ENCODE peak calls at places on chromosome 16, in seven cellular contexts. One of them, this sample, is unnamed.

GRCh38 chr16:72092832-72093447 is 480 bp downstream of the TXNL4B start:
- DNase-seq in stimulated activated CD4-positive, alpha-beta T cell treated with anti-CD3 and anti-CD28 coated beads, Interleukin-4, amount 100 ng/mL, for 48 hours: no peak
- DNase-seq in activated naive CD8-positive, alpha-beta T cell treated with anti-CD3 and anti-CD28 coated beads, Interleukin-2, amount 50 U/mL, for 16 hours: no peak
- DNase-seq in Daoy: peak; percentile 47
- DNase-seq in H54: peak; percentile 33
- DNase-seq in nephron progenitor cell: peak; percentile 23
- DNase-seq in substantia nigra: no peak
- DNase-seq in this sample: peak; percentile 54

GRCh38 chr16:84048306-84048705 is 5.7 kb upstream of the SLC38A8 start:
- DNase-seq in H54: no peak
- DNase-seq in stimulated activated CD4-positive, alpha-beta T cell treated with anti-CD3 and anti-CD28 coated beads, Interleukin-4, amount 100 ng/mL, for 48 hours: no peak
- DNase-seq in Daoy: no peak
- DNase-seq in activated naive CD8-positive, alpha-beta T cell treated with anti-CD3 and anti-CD28 coated beads, Interleukin-2, amount 50 U/mL, for 16 hours: no peak
- DNase-seq in substantia nigra: no peak
- DNase-seq in nephron progenitor cell: no peak
- DNase-seq in this sample: no peak

GRCh38 chr16:85862476-85863383 is 36.2 kb upstream of the IRF8 start:
- DNase-seq in stimulated activated CD4-positive, alpha-beta T cell treated with anti-CD3 and anti-CD28 coated beads, Interleukin-4, amount 100 ng/mL, for 48 hours: no peak
- DNase-seq in activated naive CD8-positive, alpha-beta T cell treated with anti-CD3 and anti-CD28 coated beads, Interleukin-2, amount 50 U/mL, for 16 hours: no peak
- DNase-seq in Daoy: no peak
- DNase-seq in H54: no peak
- DNase-seq in nephron progenitor cell: no peak
- DNase-seq in substantia nigra: no peak
- DNase-seq in this sample: no peak

GRCh38 chr16:81523387-81524115 is 78.9 kb downstream of the CMIP start:
- DNase-seq in activated naive CD8-positive, alpha-beta T cell treated with anti-CD3 and anti-CD28 coated beads, Interleukin-2, amount 50 U/mL, for 16 hours: no peak
- DNase-seq in stimulated activated CD4-positive, alpha-beta T cell treated with anti-CD3 and anti-CD28 coated beads, Interleukin-4, amount 100 ng/mL, for 48 hours: no peak
- DNase-seq in substantia nigra: no peak
- DNase-seq in H54: peak; percentile 85
- DNase-seq in Daoy: peak; percentile 88
- DNase-seq in nephron progenitor cell: no peak
- DNase-seq in this sample: no peak

GRCh38 chr16:48123104-48123788 is 32.5 kb downstream of the ABCC12 start:
- DNase-seq in substantia nigra: no peak
- DNase-seq in Daoy: peak; percentile 97
- DNase-seq in nephron progenitor cell: no peak
- DNase-seq in activated naive CD8-positive, alpha-beta T cell treated with anti-CD3 and anti-CD28 coated beads, Interleukin-2, amount 50 U/mL, for 16 hours: no peak
- DNase-seq in stimulated activated CD4-positive, alpha-beta T cell treated with anti-CD3 and anti-CD28 coated beads, Interleukin-4, amount 100 ng/mL, for 48 hours: peak; percentile 44
- DNase-seq in H54: peak; percentile 89
- DNase-seq in this sample: no peak

GRCh38 chr16:13697013-13697412 is 222.9 kb upstream of the ERCC4 start:
- DNase-seq in Daoy: no peak
- DNase-seq in stimulated activated CD4-positive, alpha-beta T cell treated with anti-CD3 and anti-CD28 coated beads, Interleukin-4, amount 100 ng/mL, for 48 hours: no peak
- DNase-seq in nephron progenitor cell: no peak
- DNase-seq in activated naive CD8-positive, alpha-beta T cell treated with anti-CD3 and anti-CD28 coated beads, Interleukin-2, amount 50 U/mL, for 16 hours: no peak
- DNase-seq in H54: no peak
- DNase-seq in substantia nigra: no peak
- DNase-seq in this sample: no peak

GRCh38 chr16:47604306-47604705 is 143.2 kb downstream of the PHKB start:
- DNase-seq in stimulated activated CD4-positive, alpha-beta T cell treated with anti-CD3 and anti-CD28 coated beads, Interleukin-4, amount 100 ng/mL, for 48 hours: no peak
- DNase-seq in H54: no peak
- DNase-seq in nephron progenitor cell: no peak
- DNase-seq in activated naive CD8-positive, alpha-beta T cell treated with anti-CD3 and anti-CD28 coated beads, Interleukin-2, amount 50 U/mL, for 16 hours: no peak
- DNase-seq in substantia nigra: no peak
- DNase-seq in Daoy: no peak
- DNase-seq in this sample: no peak

GRCh38 chr16:69120096-69120664 is 12.2 kb downstream of the CHTF8 start:
- DNase-seq in activated naive CD8-positive, alpha-beta T cell treated with anti-CD3 and anti-CD28 coated beads, Interleukin-2, amount 50 U/mL, for 16 hours: no peak
- DNase-seq in substantia nigra: no peak
- DNase-seq in stimulated activated CD4-positive, alpha-beta T cell treated with anti-CD3 and anti-CD28 coated beads, Interleukin-4, amount 100 ng/mL, for 48 hours: no peak
- DNase-seq in nephron progenitor cell: no peak
- DNase-seq in Daoy: no peak
- DNase-seq in H54: no peak
- DNase-seq in this sample: no peak

GRCh38 chr16:1771072-1771863 is at the start of gene NME3:
- DNase-seq in Daoy: peak; percentile 71
- DNase-seq in substantia nigra: peak; percentile 77
- DNase-seq in nephron progenitor cell: peak; percentile 80
- DNase-seq in H54: no peak
- DNase-seq in stimulated activated CD4-positive, alpha-beta T cell treated with anti-CD3 and anti-CD28 coated beads, Interleukin-4, amount 100 ng/mL, for 48 hours: peak; percentile 75
- DNase-seq in activated naive CD8-positive, alpha-beta T cell treated with anti-CD3 and anti-CD28 coated beads, Interleukin-2, amount 50 U/mL, for 16 hours: peak; percentile 47
- DNase-seq in this sample: peak; percentile 87

This sample was measured in HAP-1.